ENCODE peak calls at places on chromosomes 3 and 15, in four cellular contexts. J is posterior cingulate gyrus, U is H7, I is AG08395. G is an unnamed sample.

GRCh38 chr3:172557515-172558220 is 34.4 kb upstream of the TNFSF10 start:
- DNase-seq in U (no peak), J (no peak), I (peak), G (no peak)

GRCh38 chr3:47612178-47612577 is 33.5 kb upstream of the CSPG5 start:
- DNase-seq in I (peak), U (no peak), J (no peak), G (no peak)

GRCh38 chr3:43181202-43181910 is 75.5 kb upstream of the POMGNT2 start:
- DNase-seq in U (no peak), J (no peak), I (no peak), G (no peak)

GRCh38 chr15:48221885-48222284 is 15.8 kb downstream of the SLC12A1 start:
- DNase-seq in J (no peak), U (no peak), I (peak), G (no peak)

GRCh38 chr15:72236381-72237285 is 5.6 kb upstream of the PKM start:
- DNase-seq in I (no peak), J (no peak), U (no peak), G (no peak)

GRCh38 chr3:144185291-144185690 is 213.7 kb downstream of the DIPK2A start:
- DNase-seq in I (no peak), J (no peak), U (no peak), G (no peak)

GRCh38 chr3:41681479-41681878 is 280.4 kb downstream of the ULK4 start:
- DNase-seq in I (peak), J (no peak), U (no peak), G (peak)

GRCh38 chr3:196082471-196082971 is 631 bp upstream of the TFRC start:
- DNase-seq in I (no peak), U (peak), J (no peak), G (peak)

GRCh38 chr3:186746008-186746407 is 28.8 kb downstream of the KNG1 start:
- DNase-seq in I (peak), J (no peak), U (peak), G (no peak)

GRCh38 chr3:39810647-39811161 is 1.3 kb downstream of the MYRIP start:
- DNase-seq in J (no peak), U (peak), I (no peak), G (no peak)

GRCh38 chr15:43370310-43370974 is 401 bp downstream of the ZSCAN29 start:
- DNase-seq in J (no peak), I (peak), U (peak), G (peak)

G was measured in frontal cortex.